ENCODE peak calls at places on chromosome 14, in nine cellular contexts. E, W, H, G, L, P, J, O and D are unnamed samples.
A peak's percentile ranks its signal among the peaks of the same experiment; 100 is the strongest.

GRCh38 chr14:30849354-30849753 is 25.0 kb upstream of the COCH start:
- DNase-seq in E (no peak), W (no peak), H (no peak), G (no peak), L (no peak), P (no peak), J (no peak), O (no peak), D (no peak)

GRCh38 chr14:103353391-103353790 is 19.4 kb downstream of the EIF5 start:
- DNase-seq in E (no peak), W (no peak), H (no peak), G (no peak), L (no peak), P (no peak), J (no peak), O (no peak), D (no peak)

GRCh38 chr14:61476737-61477410 is 155.5 kb downstream of the PRKCH start:
- DNase-seq in E (no peak), W (peak; percentile 54), H (no peak), G (peak; percentile 60), L (no peak), P (peak; percentile 85), J (no peak), O (no peak), D (no peak)

GRCh38 chr14:68363401-68363800 is 429.5 kb downstream of the ZFP36L1 start:
- DNase-seq in E (no peak), W (no peak), H (no peak), G (no peak), L (no peak), P (no peak), J (peak; percentile 71), O (no peak), D (no peak)

GRCh38 chr14:71317385-71318096 is 410.3 kb downstream of the PCNX1 start:
- DNase-seq in E (no peak), W (no peak), H (no peak), G (no peak), L (no peak), P (no peak), J (no peak), O (no peak), D (no peak)

GRCh38 chr14:61152851-61153364 is 128.2 kb downstream of the TMEM30B start:
- DNase-seq in E (no peak), W (no peak), H (no peak), G (no peak), L (no peak), P (peak; percentile 62), J (no peak), O (no peak), D (no peak)

GRCh38 chr14:61502459-61503093 is 181.2 kb downstream of the PRKCH start:
- DNase-seq in E (no peak), W (no peak), H (peak; percentile 69), G (no peak), L (no peak), P (no peak), J (peak; percentile 64), O (no peak), D (no peak)

GRCh38 chr14:22668417-22668816 is 24.3 kb upstream of the OR6J1 start:
- DNase-seq in E (no peak), W (no peak), H (no peak), G (no peak), L (no peak), P (peak; percentile 87), J (no peak), O (no peak), D (no peak)

GRCh38 chr14:32457213-32457920 is 128.3 kb downstream of the AKAP6 start:
- DNase-seq in E (peak; percentile 55), W (no peak), H (no peak), G (no peak), L (no peak), P (peak; percentile 93), J (no peak), O (no peak), D (no peak)

GRCh38 chr14:105486974-105487448 is 325 bp downstream of the CRIP1 start:
- DNase-seq in E (peak; percentile 88), W (peak; percentile 74), H (no peak), G (no peak), L (no peak), P (no peak), J (peak; percentile 62), O (no peak), D (peak; percentile 43)
- H3K4me1 ChIP-seq in E (peaks cover 92% of the 10 kb centered on the region), W (peaks cover 74% of the 10 kb centered on the region), H (no peaks in the 10 kb centered on the region), G (peaks cover 40% of the 10 kb centered on the region), L (peaks cover 10% of the 10 kb centered on the region), P (peaks cover 18% of the 10 kb centered on the region), J (peaks cover 6% of the 10 kb centered on the region), O (no peaks in the 10 kb centered on the region), D (peaks cover 60% of the 10 kb centered on the region)

DNA sequence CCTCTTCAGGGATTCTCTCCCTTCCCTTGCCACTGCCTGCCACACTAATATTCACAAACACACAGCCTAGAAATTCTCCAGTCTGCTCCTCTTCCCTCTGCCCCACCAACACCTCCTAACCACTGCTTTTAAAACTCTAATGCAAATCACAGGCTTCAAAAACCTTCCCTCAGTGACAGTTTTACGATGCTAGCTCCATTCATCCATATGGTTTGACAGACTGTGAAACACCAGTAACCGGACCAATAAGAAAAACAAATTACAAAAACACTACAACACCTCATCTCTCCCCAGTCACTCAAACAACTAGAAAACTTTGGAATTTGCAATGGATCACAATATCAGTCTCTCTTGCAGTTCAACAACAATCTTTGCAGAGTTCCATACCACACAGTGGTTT is 5.7 kb downstream of the DPF3 start:
- DNase-seq in E (no peak), W (no peak), H (no peak), G (no peak), L (no peak), P (no peak), J (no peak), O (no peak), D (no peak)
- H3K4me1 ChIP-seq in E (peaks cover 68% of the 10 kb centered on the region), W (peaks cover 13% of the 10 kb centered on the region), H (peaks cover 17% of the 10 kb centered on the region), G (peaks cover 11% of the 10 kb centered on the region), L (peaks cover 4% of the 10 kb centered on the region), P (peaks cover 22% of the 10 kb centered on the region), J (peaks cover 46% of the 10 kb centered on the region), O (no peaks in the 10 kb centered on the region), D (peaks cover 12% of the 10 kb centered on the region)

DNA sequence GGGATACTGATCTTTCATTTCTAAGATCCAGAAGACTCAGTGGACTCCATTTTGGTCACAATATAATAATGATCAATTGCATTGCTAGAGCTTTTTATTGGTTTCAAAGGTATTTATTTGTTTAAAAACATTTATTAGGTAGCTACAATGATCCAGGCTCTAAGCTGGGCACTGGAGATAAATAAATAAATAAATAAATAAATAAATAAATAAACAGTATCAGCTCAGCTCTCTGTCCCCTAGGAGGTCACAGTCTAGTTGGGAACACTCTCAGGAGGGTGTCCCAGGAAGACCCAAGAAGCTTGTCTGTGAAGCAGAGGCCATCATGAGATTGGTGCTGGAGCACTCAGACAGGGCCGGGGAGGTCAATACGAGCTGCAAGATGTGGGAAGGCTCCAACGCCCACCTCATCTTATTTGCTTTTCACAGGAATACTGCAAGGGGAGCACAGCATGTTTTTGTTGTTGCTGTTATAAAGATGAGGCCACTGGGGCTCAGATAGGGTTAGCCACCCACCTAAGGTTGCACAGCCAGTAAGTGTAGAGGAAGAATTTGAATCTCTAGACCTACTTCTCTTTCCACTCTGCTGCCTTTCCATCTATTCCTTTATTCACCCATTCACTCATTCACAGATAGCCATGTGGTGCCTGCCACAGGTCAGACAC is 15.5 kb downstream of the ASB2 start:
- DNase-seq in E (no peak), W (no peak), H (no peak), G (no peak), L (no peak), P (no peak), J (no peak), O (no peak), D (no peak)
- H3K4me1 ChIP-seq in E (peaks cover 96% of the 10 kb centered on the region), W (peaks cover 83% of the 10 kb centered on the region), H (no peaks in the 10 kb centered on the region), G (no peaks in the 10 kb centered on the region), L (no peaks in the 10 kb centered on the region), P (peaks cover 18% of the 10 kb centered on the region), J (no peaks in the 10 kb centered on the region), O (no peaks in the 10 kb centered on the region), D (peaks cover 61% of the 10 kb centered on the region)

GRCh38 chr14:55136868-55137785 is 8.1 kb downstream of the LGALS3 start:
- DNase-seq in E (peak; percentile 82), W (no peak), H (no peak), G (no peak), L (peak; percentile 87), P (peak; percentile 85), J (no peak), O (no peak), D (no peak)

GRCh38 chr14:55130194-55130550 is 1.1 kb downstream of the LGALS3 start:
- DNase-seq in E (no peak), W (no peak), H (peak; percentile 59), G (no peak), L (no peak), P (peak; percentile 75), J (peak; percentile 75), O (no peak), D (no peak)

GRCh38 chr14:55136241-55136640 is 7.2 kb downstream of the LGALS3 start:
- DNase-seq in E (no peak), W (no peak), H (no peak), G (no peak), L (no peak), P (peak; percentile 88), J (no peak), O (no peak), D (no peak)

GRCh38 chr14:55131782-55132181 is 2.7 kb downstream of the LGALS3 start:
- DNase-seq in E (no peak), W (no peak), H (no peak), G (no peak), L (no peak), P (peak; percentile 74), J (no peak), O (no peak), D (no peak)

DNA sequence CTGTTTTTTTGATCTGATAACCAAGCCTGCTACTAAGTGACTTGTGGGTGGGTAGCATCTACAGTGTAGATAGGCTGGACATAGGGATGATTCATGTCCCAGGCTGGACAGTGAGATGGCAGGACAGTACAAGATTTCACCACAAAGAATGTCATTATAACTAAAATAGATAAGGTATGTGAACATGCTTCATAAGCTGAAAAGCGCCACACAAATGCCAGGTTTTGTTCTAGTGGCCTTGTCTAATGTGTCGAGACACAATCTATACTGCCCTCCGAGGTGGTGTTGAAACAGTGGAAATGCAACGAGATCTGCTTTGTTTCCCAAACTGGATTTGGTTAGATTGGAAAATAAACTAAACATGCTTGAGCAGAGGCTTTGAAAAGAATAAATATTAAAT is 4.4 kb downstream of the LGALS3 start:
- DNase-seq in E (no peak), W (no peak), H (no peak), G (no peak), L (no peak), P (peak; percentile 73), J (peak; percentile 32), O (no peak), D (no peak)
- H3K4me1 ChIP-seq in E (peaks cover 98% of the 10 kb centered on the region), W (peaks cover 8% of the 10 kb centered on the region), H (no peaks in the 10 kb centered on the region), G (no peaks in the 10 kb centered on the region), L (peaks cover 32% of the 10 kb centered on the region), P (peaks cover 56% of the 10 kb centered on the region), J (peaks cover 2% of the 10 kb centered on the region), O (no peaks in the 10 kb centered on the region), D (peaks cover 5% of the 10 kb centered on the region)